ENCODE peak calls at places on chromosomes 12 and 14, in nine cellular contexts. L is GM06990, H is tibial nerve, N is cardiac fibroblast, E is lower leg skin, G is AG04450, W is lung, R is mesothelial cell of epicardium, I is uterus. A is an unnamed sample.

GRCh38 chr12:116365606-116366455 is 88.3 kb upstream of the MED13L start:
- DNase-seq in L (no peak), H (no peak), N (no peak), E (no peak), G (no peak), W (no peak), R (no peak), I (no peak), A (no peak)

GRCh38 chr12:29103539-29103974 is 45.5 kb upstream of the FAR2 start:
- DNase-seq in L (peak), H (no peak), N (no peak), E (no peak), G (no peak), W (no peak), R (no peak), I (no peak), A (no peak)

GRCh38 chr14:33904609-33905008 is 46.3 kb downstream of the EGLN3 start:
- DNase-seq in L (no peak), H (no peak), N (no peak), E (no peak), G (no peak), W (no peak), R (no peak), I (no peak), A (no peak)

GRCh38 chr12:53938276-53939140 is at the start of gene HOXC13:
- DNase-seq in L (no peak), H (peak), N (peak), E (peak), G (no peak), W (no peak), R (peak), I (peak), A (peak)

GRCh38 chr12:59736786-59737185 is 141.0 kb downstream of the SLC16A7 start:
- DNase-seq in L (no peak), H (no peak), N (peak), E (no peak), G (peak), W (no peak), R (no peak), I (no peak), A (no peak)

GRCh38 chr14:89823732-89824131 is 130.8 kb downstream of the EFCAB11 start:
- DNase-seq in L (no peak), H (no peak), N (no peak), E (no peak), G (no peak), W (no peak), R (no peak), I (no peak), A (no peak)

GRCh38 chr14:90397401-90398314 is 829 bp downstream of the CALM1 start:
- DNase-seq in L (peak), H (peak), N (no peak), E (peak), G (no peak), W (peak), R (peak), I (peak), A (no peak)

GRCh38 chr14:91980157-91980556 is 32.7 kb upstream of the FBLN5 start:
- DNase-seq in L (peak), H (no peak), N (peak), E (no peak), G (peak), W (no peak), R (no peak), I (no peak), A (no peak)

GRCh38 chr12:81327458-81327857 is 249.6 kb downstream of the ACSS3 start:
- DNase-seq in L (no peak), H (no peak), N (no peak), E (no peak), G (no peak), W (no peak), R (no peak), I (no peak), A (no peak)

GRCh38 chr12:103495158-103495782 is 498 bp downstream of the C12orf42 start:
- DNase-seq in L (peak), H (no peak), N (no peak), E (no peak), G (no peak), W (no peak), R (no peak), I (no peak), A (peak)

GRCh38 chr12:82473111-82473754 is 114.9 kb downstream of the METTL25 start:
- DNase-seq in L (no peak), H (no peak), N (no peak), E (peak), G (no peak), W (no peak), R (no peak), I (no peak), A (no peak)

GRCh38 chr12:509494-509893 is 49.8 kb downstream of the B4GALNT3 start:
- DNase-seq in L (no peak), H (no peak), N (peak), E (peak), G (no peak), W (peak), R (no peak), I (no peak), A (no peak)

GRCh38 chr12:75955251-75955650 is 76.3 kb downstream of the PHLDA1 start:
- DNase-seq in L (no peak), H (no peak), N (no peak), E (no peak), G (no peak), W (no peak), R (no peak), I (no peak), A (no peak)

GRCh38 chr12:51922762-51923505 is 15.6 kb downstream of the ACVRL1 start:
- DNase-seq in L (no peak), H (peak), N (peak), E (peak), G (no peak), W (peak), R (no peak), I (peak), A (no peak)

GRCh38 chr12:22283508-22283907 is 51.0 kb downstream of the ST8SIA1 start:
- DNase-seq in L (no peak), H (no peak), N (no peak), E (no peak), G (no peak), W (no peak), R (no peak), I (no peak), A (no peak)

GRCh38 chr12:27868165-27868564 is 88.1 kb upstream of the MANSC4 start:
- DNase-seq in L (no peak), H (no peak), N (peak), E (no peak), G (peak), W (no peak), R (no peak), I (no peak), A (no peak)

GRCh38 chr14:69366761-69367160 is 31.3 kb downstream of the ERH start:
- DNase-seq in L (no peak), H (no peak), N (no peak), E (no peak), G (no peak), W (no peak), R (no peak), I (no peak), A (no peak)

GRCh38 chr12:113899844-113900471 is 66.2 kb downstream of the RBM19 start:
- DNase-seq in L (no peak), H (no peak), N (no peak), E (no peak), G (no peak), W (no peak), R (peak), I (no peak), A (no peak)

GRCh38 chr12:29783773-29784666 is at the start of gene TMTC1:
- DNase-seq in L (no peak), H (peak), N (peak), E (peak), G (no peak), W (peak), R (peak), I (peak), A (peak)

GRCh38 chr12:32755654-32756475 is at the start of gene YARS2:
- DNase-seq in L (peak), H (peak), N (peak), E (peak), G (peak), W (peak), R (peak), I (peak), A (no peak)

GRCh38 chr12:575129-575502 is 88.1 kb downstream of the NINJ2 start:
- DNase-seq in L (no peak), H (no peak), N (peak), E (peak), G (no peak), W (no peak), R (no peak), I (no peak), A (no peak)

GRCh38 chr12:120290541-120291312 is 976 bp downstream of the RNU4-2 start:
- DNase-seq in L (no peak), H (peak), N (no peak), E (peak), G (no peak), W (peak), R (peak), I (no peak), A (no peak)

GRCh38 chr12:115088328-115088994 is 404.5 kb upstream of the TBX3 start:
- DNase-seq in L (no peak), H (no peak), N (no peak), E (no peak), G (no peak), W (peak), R (no peak), I (no peak), A (no peak)

GRCh38 chr12:102169922-102170698 is 27.5 kb downstream of the PMCH start:
- DNase-seq in L (no peak), H (peak), N (peak), E (no peak), G (no peak), W (no peak), R (no peak), I (no peak), A (no peak)

GRCh38 chr12:66516133-66516532 is 162.7 kb downstream of the GRIP1 start:
- DNase-seq in L (no peak), H (no peak), N (no peak), E (no peak), G (no peak), W (no peak), R (no peak), I (no peak), A (no peak)

GRCh38 chr12:79373896-79374499 is 316.8 kb downstream of the PAWR start:
- DNase-seq in L (peak), H (no peak), N (peak), E (no peak), G (no peak), W (no peak), R (peak), I (no peak), A (no peak)

GRCh38 chr12:20601668-20602280 is 93.4 kb upstream of the SLCO1C1 start:
- DNase-seq in L (no peak), H (no peak), N (peak), E (no peak), G (no peak), W (no peak), R (no peak), I (no peak), A (no peak)
- TF ChIP-seq CTCF in L (peak), H (peak), N (peak), E (no peak), G (peak), W (no peak), R (peak), I (peak), A (peak)

GRCh38 chr12:104547239-104547638 is 90.5 kb downstream of the CHST11 start:
- DNase-seq in L (no peak), H (no peak), N (no peak), E (no peak), G (no peak), W (no peak), R (no peak), I (no peak), A (no peak)

GRCh38 chr12:104555650-104556049 is 98.9 kb downstream of the CHST11 start:
- DNase-seq in L (no peak), H (no peak), N (no peak), E (no peak), G (no peak), W (no peak), R (no peak), I (no peak), A (no peak)

GRCh38 chr12:104546575-104546974 is 89.8 kb downstream of the CHST11 start:
- DNase-seq in L (no peak), H (no peak), N (no peak), E (no peak), G (no peak), W (peak), R (no peak), I (no peak), A (no peak)

GRCh38 chr12:104549820-104550480 is 93.2 kb downstream of the CHST11 start:
- DNase-seq in L (no peak), H (no peak), N (peak), E (no peak), G (no peak), W (no peak), R (no peak), I (no peak), A (no peak)

DNA sequence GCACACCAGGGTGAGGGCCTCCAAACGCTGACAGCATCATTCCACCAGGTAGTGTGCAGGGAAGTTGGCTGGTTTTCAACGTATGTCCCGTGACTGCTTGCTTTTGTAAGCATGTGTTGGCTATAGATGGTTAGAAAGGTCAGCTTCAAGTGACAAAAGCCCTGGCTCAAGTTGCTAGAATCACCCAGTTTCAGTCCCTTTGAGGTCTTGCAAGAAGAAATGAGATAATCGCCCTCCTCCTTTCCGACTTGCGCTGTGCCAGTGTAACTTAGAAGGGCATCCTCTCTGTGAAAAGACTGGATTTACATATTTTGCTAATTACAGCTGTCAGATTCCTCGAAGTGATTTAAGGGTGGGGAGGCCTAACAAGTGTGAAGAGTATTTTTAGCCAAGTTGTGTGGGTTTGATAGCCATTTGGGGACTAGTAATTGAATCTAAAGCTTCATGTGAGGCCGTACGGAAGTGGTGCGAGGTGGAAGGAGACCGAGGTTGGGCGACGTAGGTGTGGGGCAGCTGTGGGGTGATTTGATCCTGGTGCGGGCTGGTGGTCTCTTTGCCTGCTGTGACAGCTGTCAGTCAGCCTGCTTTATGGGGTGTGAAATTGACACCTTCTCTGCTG is 94.7 kb downstream of the CHST11 start:
- DNase-seq in L (no peak), H (no peak), N (no peak), E (no peak), G (no peak), W (no peak), R (no peak), I (no peak), A (no peak)
- TF ChIP-seq CTCF in L (no peak), H (no peak), N (no peak), E (no peak), G (no peak), W (no peak), R (no peak), I (no peak), A (no peak)

DNA sequence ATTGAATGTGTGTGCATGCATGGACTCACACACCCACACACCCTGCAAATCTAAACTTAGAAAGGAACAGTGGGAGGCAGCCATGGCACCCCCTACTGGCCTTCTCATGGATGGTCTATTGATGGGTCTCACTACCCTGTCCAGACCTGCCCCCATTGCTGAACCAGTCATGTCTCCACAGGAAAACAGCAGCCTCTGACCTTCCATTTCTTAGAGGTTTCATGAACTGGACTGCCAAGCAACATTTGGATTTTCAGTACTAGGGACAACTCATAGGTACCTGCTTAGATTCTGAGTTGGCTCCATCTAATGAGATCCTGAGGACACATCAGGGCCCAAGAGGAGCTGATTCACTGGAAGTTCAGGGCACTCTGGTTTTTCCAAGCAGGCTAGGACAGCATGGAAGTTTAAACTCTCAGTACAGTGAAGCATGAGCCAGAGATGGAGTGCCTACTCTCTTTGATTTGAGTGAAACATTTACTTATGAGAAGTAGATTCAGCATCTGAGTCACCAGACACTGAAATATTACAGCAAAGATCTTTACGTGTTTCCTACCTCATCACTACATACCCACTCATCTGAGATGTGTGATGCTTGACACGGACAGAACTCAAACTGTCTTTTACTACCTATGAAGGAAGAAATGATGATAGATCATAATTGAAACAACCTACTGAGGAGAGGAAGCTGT is 98.9 kb upstream of the PLEKHG7 start:
- DNase-seq in L (no peak), H (no peak), N (peak), E (no peak), G (no peak), W (no peak), R (no peak), I (no peak), A (no peak)
- TF ChIP-seq CTCF in L (no peak), H (no peak), N (peak), E (no peak), G (no peak), W (no peak), R (no peak), I (no peak), A (no peak)

GRCh38 chr12:100956311-100956852 is 161.8 kb downstream of the ANO4 start:
- DNase-seq in L (no peak), H (no peak), N (no peak), E (no peak), G (no peak), W (no peak), R (no peak), I (no peak), A (no peak)
- TF ChIP-seq CTCF in L (no peak), H (no peak), N (no peak), E (no peak), G (no peak), W (no peak), R (no peak), I (no peak), A (no peak)

A was measured in D721Med.